ENCODE peak calls at places on chromosomes 16 and 17, in seven cellular contexts. M is Caco-2, R is sigmoid colon, V is left ventricle myocardium inferior, L is IMR-90, Q is breast epithelium, F is right lobe of liver. N is an unnamed sample. For H3K36me3, the result is how much of the 10 kb centered on the place peaks cover.

GRCh38 chr16:82583415-82583814 is 43.4 kb upstream of the CDH13 start:
- DNase-seq in M (no peak), R (no peak), V (no peak), L (peak), Q (no peak), F (no peak), N (no peak)

GRCh38 chr17:42759982-42760651 is 910 bp upstream of the RAMP2 start:
- DNase-seq in M (no peak), R (no peak), V (no peak), L (no peak), Q (no peak), F (no peak), N (no peak)

GRCh38 chr16:2874032-2874431 is 9.0 kb upstream of the FLYWCH2 start:
- DNase-seq in M (no peak), R (no peak), V (no peak), L (no peak), Q (no peak), F (no peak), N (no peak)

GRCh38 chr16:53545433-53545832 is 42.4 kb upstream of the AKTIP start:
- DNase-seq in M (no peak), R (no peak), V (no peak), L (no peak), Q (no peak), F (no peak), N (no peak)

GRCh38 chr17:61139219-61139618 is 260.4 kb upstream of the TBX2 start:
- DNase-seq in M (no peak), R (no peak), V (no peak), L (peak), Q (peak), F (no peak), N (no peak)

GRCh38 chr16:55552621-55553020 is 13.9 kb upstream of the CAPNS2 start:
- DNase-seq in M (no peak), R (no peak), V (no peak), L (peak), Q (no peak), F (no peak), N (no peak)

GRCh38 chr16:80591071-80591935 is 50.5 kb downstream of the DYNLRB2 start:
- DNase-seq in M (no peak), R (no peak), V (no peak), L (no peak), Q (no peak), F (no peak), N (no peak)

GRCh38 chr16:53022374-53022773 is 30.3 kb downstream of the CHD9NB start:
- DNase-seq in M (peak), R (no peak), V (no peak), L (peak), Q (no peak), F (no peak), N (no peak)

GRCh38 chr16:8751481-8752311 is 45.7 kb downstream of the TMEM186 start:
- DNase-seq in M (peak), R (peak), V (no peak), L (peak), Q (no peak), F (no peak), N (peak)

GRCh38 chr17:58913971-58914769 is 158.5 kb downstream of the PPM1E start:
- DNase-seq in M (no peak), R (no peak), V (no peak), L (peak), Q (no peak), F (no peak), N (no peak)

GRCh38 chr16:79698341-79698753 is 97.8 kb upstream of the MAF start:
- DNase-seq in M (no peak), R (peak), V (peak), L (peak), Q (no peak), F (no peak), N (no peak)

GRCh38 chr16:58638148-58639036 is 8.8 kb upstream of the CNOT1 start:
- DNase-seq in M (peak), R (no peak), V (peak), L (peak), Q (peak), F (peak), N (peak)

GRCh38 chr17:29091591-29092291 is 48.8 kb downstream of the PIPOX start:
- DNase-seq in M (no peak), R (no peak), V (no peak), L (no peak), Q (no peak), F (no peak), N (no peak)

GRCh38 chr16:57889960-57890751 is 80.8 kb downstream of the CNGB1 start:
- DNase-seq in M (no peak), R (no peak), V (no peak), L (peak), Q (no peak), F (no peak), N (no peak)

GRCh38 chr16:50557046-50557445 is 8.8 kb downstream of the NKD1 start:
- DNase-seq in M (no peak), R (no peak), V (no peak), L (no peak), Q (no peak), F (no peak), N (no peak)

GRCh38 chr17:79224903-79225302 is 150.3 kb downstream of the ENGASE start:
- DNase-seq in M (no peak), R (no peak), V (no peak), L (no peak), Q (no peak), F (no peak), N (no peak)

GRCh38 chr16:67982011-67982696 is 1.9 kb upstream of the DPEP3 start:
- DNase-seq in M (no peak), R (no peak), V (no peak), L (no peak), Q (no peak), F (no peak), N (no peak)

GRCh38 chr16:30894540-30895368 is 877 bp upstream of the BCL7C start:
- DNase-seq in M (no peak), R (no peak), V (no peak), L (no peak), Q (no peak), F (no peak), N (no peak)

DNA sequence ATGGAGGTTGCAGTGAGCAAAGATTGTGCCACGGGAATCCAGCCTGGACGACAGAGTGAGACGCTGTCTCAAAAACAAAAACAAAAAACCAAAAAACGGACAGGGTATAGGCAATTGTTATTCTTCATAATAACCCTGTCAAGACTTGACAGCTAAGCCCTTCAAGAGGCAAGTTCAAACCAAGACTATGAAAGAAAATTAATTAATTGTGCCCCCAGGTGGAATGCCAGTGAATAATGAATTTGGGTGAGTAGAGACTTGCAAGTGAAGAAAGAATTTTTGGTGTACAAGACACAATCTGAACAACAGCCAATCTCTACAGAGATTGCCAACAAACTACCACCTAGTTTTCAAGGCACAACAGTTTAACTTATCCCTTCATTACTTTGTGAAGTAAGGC is 6.3 kb downstream of the RFWD3 start:
- DNase-seq in M (no peak), R (no peak), V (no peak), L (no peak), Q (no peak), F (no peak), N (no peak)
- H3K36me3 ChIP-seq in M (under half), R (half or more), V (half or more), L (half or more), Q (under half), F (under half), N (under half)

DNA sequence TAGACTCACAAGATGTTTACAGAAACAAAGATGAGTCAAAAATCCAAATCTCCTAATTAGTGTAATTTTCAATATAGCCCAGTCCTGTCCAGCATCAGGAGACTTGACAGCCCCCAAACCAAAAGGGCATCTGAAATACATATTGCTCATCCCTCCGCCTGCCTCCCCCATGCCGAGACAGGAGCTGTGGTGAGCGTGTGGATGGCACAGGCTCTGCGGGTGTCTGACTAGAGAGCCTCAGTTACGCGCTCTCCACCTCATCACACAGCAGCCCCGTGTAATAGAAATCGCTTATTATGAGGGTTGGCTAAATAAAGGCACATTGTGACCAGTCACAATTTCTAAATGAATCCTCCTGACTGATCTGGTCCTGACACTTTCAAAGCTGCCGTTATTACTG is 43.1 kb upstream of the CBLN1 start:
- DNase-seq in M (no peak), R (no peak), V (no peak), L (no peak), Q (no peak), F (no peak), N (no peak)
- H3K36me3 ChIP-seq in M (under half), R (under half), V (under half), L (under half), Q (under half), F (under half), N (under half)

DNA sequence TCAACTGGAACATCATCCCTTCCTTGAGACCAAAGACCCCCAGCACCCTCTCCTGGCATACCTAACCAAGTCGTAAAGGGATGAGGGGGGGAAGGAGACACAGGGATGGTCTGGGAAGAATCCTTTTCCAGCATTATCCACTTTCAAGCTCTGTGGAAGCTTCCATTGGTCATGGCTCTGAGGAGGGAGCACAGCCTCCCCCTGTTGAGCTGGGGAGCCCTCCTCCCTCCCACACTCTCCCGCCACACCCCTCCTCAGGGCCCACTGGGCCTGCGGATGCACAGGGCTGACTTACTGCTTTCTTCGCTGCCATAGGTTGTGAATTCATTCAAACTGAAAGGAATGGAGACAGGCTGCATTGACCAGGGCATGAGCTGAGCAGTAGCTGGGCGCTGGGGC is 12.4 kb downstream of the CSF3 start:
- DNase-seq in M (no peak), R (no peak), V (no peak), L (no peak), Q (no peak), F (no peak), N (no peak)
- H3K36me3 ChIP-seq in M (under half), R (half or more), V (half or more), L (half or more), Q (under half), F (half or more), N (half or more)

GRCh38 chr17:47973541-47973940 is 2.6 kb downstream of the CDK5RAP3 start:
- DNase-seq in M (peak), R (no peak), V (no peak), L (no peak), Q (no peak), F (no peak), N (no peak)
- H3K36me3 ChIP-seq in M (under half), R (half or more), V (half or more), L (under half), Q (under half), F (under half), N (half or more)

DNA sequence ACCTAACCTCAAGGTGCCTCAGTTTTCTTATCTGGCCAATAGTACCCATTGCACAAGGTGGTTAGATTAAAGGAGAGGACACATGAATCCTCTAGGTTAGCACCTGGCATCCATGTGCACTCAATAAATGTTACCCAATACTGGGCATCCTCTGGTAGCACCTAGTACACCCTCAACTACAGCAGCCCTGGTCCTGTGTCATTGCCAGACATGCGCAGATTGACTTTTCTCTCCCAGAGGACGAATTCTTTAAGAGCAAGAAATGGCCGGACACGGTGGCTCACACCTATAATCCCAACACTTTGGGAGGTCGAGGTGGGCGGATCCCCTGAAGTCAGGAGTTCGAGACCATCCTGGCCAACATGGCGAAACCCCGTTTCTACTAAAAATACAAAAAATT is 7.3 kb downstream of the DUSP3 start:
- DNase-seq in M (no peak), R (no peak), V (no peak), L (no peak), Q (no peak), F (peak), N (no peak)
- H3K36me3 ChIP-seq in M (under half), R (half or more), V (half or more), L (half or more), Q (under half), F (under half), N (half or more)